ENCODE peak calls at places on chromosome 19, in four cellular contexts. N, D, X and Y are unnamed samples.

GRCh38 chr19:40776966-40777794 is 867 bp upstream of the RAB4B start:
- DNase-seq in X (peak; percentile 88), D (peak; percentile 85), N (peak; percentile 93), Y (peak; percentile 81)

GRCh38 chr19:48768989-48769713 is 13.8 kb downstream of the FGF21 start:
- DNase-seq in N (peak; percentile 72), D (no peak), X (no peak), Y (no peak)

GRCh38 chr19:7862413-7862951 is 11.7 kb downstream of the PRR36 start:
- DNase-seq in D (peak; percentile 54), N (no peak), X (peak; percentile 99), Y (no peak)

GRCh38 chr19:7970716-7971448 is 27.4 kb upstream of the TIMM44 start:
- DNase-seq in D (peak; percentile 8), X (peak; percentile 54), N (peak; percentile 47), Y (no peak)

GRCh38 chr19:39679056-39679790 is 23.5 kb downstream of the LGALS16 start:
- DNase-seq in D (no peak), N (no peak), X (no peak), Y (no peak)

GRCh38 chr19:554817-555216 is 11.0 kb downstream of the GZMM start:
- DNase-seq in N (no peak), X (no peak), D (no peak), Y (no peak)

GRCh38 chr19:50688766-50689165 is 30.8 kb downstream of the SHANK1 start:
- DNase-seq in D (no peak), N (no peak), X (no peak), Y (no peak)

GRCh38 chr19:39405930-39406655 is 554 bp upstream of the ZFP36 start:
- DNase-seq in D (no peak), X (no peak), N (no peak), Y (peak; percentile 94)

GRCh38 chr19:13843104-13843921 is 33.6 kb upstream of the NANOS3 start:
- DNase-seq in D (no peak), X (no peak), N (no peak), Y (no peak)

GRCh38 chr19:54696117-54696548 is 28.1 kb upstream of the KIR3DL3 start:
- DNase-seq in D (no peak), X (peak; percentile 65), N (no peak), Y (no peak)

GRCh38 chr19:53506728-53507127 is 31.2 kb upstream of the ZNF331 start:
- DNase-seq in X (no peak), N (no peak), D (no peak), Y (no peak)

GRCh38 chr19:52670046-52670445 is 31.9 kb upstream of the ZNF83 start:
- DNase-seq in N (no peak), D (peak; percentile 75), X (no peak), Y (peak; percentile 53)

GRCh38 chr19:954672-955494 is 29.0 kb downstream of the ARID3A start:
- DNase-seq in D (no peak), X (peak; percentile 93), N (no peak), Y (no peak)

DNA sequence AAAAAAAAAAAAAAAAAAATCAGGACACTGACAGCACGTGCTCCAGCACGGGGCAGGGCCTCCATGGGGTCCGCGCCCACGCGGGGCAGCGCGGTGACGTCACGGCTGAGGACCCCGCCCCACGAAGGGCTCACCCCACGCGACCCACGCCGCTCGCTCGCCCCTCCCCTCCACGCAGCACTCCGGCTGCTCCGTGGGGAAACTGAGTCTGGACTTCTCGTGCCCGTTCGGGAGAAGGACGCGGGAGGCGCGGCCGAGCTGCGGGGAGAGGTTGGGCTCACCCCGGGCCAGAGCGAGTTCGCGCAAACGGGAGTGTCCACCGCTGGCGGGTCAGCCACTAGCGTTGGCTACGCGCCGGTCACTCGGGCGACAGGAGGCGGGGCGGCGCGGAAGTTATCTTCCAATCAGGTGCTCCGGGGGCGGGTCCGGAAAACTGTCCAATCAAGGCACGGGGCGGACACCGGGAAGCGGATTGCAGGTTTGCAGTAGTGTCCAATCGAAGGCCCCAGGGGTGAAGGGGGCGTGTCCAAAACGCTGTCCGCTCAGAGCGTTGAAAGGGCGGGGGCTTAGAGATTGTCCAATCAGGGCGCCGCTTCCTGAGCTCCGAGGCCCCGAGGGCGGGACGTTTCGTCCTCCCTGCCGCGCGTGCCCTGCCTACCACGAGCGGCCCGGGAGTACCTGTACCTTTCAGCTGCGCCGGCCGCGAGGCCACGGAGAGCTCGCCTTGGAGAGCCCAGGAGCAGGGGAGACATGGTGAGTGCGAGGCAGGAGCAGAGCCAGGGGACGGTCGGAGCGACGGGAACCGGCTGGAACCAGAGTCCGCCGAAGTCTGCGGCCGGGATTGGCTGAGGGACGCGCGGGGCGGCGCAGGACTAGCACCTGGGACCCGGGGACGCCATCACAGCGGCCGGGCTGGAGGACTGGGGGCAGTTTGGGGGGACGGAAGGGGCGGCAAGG is at the start of gene ZNF57:
- DNase-seq in N (peak; percentile 98), X (peak; percentile 99), D (peak; percentile 98), Y (peak; percentile 88)
- TF ChIP-seq TCF7L2 in N (no peak), X (no peak), D (no peak), Y (no peak)

GRCh38 chr19:11380653-11381534 is 3.2 kb downstream of the EPOR start:
- DNase-seq in N (peak; percentile 98), D (peak; percentile 97), X (peak; percentile 61), Y (peak; percentile 88)

GRCh38 chr19:11383706-11384048 is 437 bp downstream of the EPOR start:
- DNase-seq in D (no peak), X (no peak), N (no peak), Y (no peak)

GRCh38 chr19:11382898-11383705 is 1.0 kb downstream of the EPOR start:
- DNase-seq in N (peak; percentile 70), X (peak; percentile 89), D (peak; percentile 60), Y (no peak)

GRCh38 chr19:11379857-11380350 is 4.2 kb downstream of the EPOR start:
- DNase-seq in X (no peak), N (no peak), D (no peak), Y (no peak)

DNA sequence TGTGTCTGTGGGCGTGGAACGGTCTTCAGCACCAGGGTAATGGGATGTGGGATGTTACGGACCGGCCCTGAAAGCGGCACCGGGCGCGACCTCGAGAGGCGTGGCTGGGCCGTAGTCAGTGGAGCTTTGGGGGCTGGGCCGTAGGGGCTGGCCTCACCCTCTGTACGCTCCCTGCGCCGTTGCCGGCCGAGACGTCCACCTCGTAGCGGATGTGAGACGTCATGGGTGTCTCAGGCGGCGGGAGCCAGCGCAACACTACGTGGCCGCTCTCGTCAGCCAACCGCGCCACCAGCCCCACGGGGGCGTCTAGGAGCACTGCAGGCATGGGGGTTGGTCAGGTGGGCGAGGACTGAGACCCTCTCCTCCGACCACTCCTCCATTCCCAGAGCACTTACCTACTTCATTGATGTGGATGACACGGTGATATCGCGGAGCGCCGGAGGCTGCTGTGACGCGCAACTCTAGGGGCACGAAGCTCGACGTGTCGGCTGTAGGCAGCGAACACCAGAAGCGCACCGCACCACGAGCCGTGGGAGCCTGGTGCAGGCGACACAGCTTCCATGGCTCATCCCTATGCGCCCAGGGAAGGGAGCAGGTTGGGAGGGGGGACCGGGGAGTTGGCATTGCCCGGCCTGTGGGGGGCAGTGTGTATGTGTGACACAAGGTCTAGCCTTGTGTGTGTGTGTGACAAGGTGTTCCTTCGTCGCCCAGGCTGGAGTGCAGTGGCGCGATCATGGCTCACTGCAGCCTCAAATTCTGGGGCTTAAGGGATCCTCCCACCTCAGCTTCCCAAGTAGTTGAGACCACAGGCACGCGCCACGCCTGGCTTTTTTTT is 2.4 kb downstream of the EPOR start:
- DNase-seq in D (peak; percentile 90), X (no peak), N (no peak), Y (no peak)
- TF ChIP-seq CTCF in D (peak; percentile 71), X (peak; percentile 10), N (peak; percentile 62), Y (peak; percentile 12)

DNA sequence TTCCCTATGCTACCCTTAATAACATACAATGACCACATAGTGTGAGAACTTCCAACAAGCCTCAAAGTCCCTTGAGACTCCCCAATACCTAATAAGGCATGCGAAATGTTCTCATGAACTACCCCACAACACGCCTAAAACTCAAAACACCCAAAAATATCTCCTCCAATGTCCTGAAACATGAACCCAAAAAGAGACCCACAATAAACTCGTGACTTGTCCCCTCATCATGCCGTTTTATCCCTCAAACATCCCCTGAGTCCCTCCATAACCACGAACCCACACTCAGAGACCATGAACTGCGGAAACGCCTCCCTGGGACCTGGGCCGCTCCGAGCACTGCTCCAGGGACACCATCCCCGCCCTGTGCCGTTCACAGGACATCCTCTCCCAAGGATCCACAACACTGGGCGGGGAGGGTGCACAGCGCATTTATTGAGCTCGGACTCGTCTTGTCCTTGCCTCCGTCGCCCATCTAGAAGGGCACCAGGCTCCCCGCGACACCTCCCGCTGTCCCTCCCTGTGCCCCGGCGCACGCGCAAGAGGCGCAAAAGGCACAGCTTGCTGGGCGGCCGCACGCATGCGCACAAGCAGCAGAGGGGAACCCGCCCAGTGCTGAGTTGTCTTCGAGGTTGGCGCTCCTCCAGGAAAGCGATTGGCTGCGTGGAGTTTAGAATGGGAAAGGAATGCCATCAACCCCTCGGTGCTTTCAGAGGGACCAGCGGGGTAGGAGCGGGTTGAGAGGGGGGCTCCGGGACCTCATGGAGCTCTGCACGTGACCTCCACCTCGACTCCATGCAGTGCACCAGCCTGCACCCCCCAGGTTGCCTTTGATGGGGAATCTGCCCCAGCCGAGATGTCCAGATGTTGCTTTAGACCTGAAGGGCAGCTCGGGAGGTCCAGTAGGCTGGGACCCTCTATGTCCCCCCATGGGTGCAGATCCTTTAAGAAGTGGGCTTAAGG is 8.8 kb downstream of the FXYD3 start:
- DNase-seq in X (peak; percentile 97), N (no peak), D (peak; percentile 70), Y (no peak)
- TF ChIP-seq REST in X (no peak), N (no peak), D (no peak), Y (no peak)

GRCh38 chr19:29259153-29259552 is 46.2 kb upstream of the UQCRFS1 start:
- DNase-seq in X (peak; percentile 34), D (no peak), N (no peak), Y (no peak)
- TF ChIP-seq TCF7L2 in X (no peak), D (no peak), N (no peak), Y (no peak)

DNA sequence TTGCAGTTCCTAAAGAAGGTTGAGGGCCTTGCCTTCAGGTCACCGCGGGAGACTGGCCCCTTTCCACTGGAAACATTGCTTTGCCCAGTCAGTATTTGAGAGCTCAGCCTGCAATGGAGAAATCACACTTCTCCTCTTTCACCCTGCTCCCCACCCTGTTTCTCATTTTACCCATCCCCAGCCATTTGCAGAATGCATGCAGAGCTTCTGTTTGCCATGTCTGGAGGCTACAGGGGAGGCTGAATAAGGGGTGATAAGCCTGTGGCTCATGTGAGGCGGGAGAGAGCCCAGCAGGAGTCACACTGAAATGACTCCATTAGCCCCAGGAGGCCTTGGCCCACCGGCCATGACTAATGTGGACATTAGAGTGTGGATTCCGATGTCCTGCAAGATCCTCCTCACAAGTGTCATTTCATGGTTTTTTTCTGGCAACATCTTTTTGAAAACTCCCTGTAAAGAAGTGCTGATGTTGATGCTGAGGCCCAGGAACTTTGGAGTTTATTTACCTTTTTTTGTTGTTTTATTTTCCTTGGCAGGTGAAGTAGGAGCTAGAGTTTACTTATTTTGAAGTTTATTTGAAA is 6.3 kb downstream of the SPINT2 start:
- DNase-seq in D (no peak), N (no peak), X (peak; percentile 87), Y (peak; percentile 89)
- TF ChIP-seq CTCF in D (no peak), N (no peak), X (no peak), Y (no peak)